ENCODE peak calls at places on chromosomes 1 and 21, in five cellular contexts. R, M, K, L and V are unnamed samples.

GRCh38 chr1:218809625-218810024 is 364.1 kb upstream of the LYPLAL1 start:
- DNase-seq in R (no peak), M (no peak), K (no peak), L (no peak), V (no peak)

GRCh38 chr21:45765375-45765774 is 121.8 kb downstream of the PCBP3 start:
- DNase-seq in R (no peak), M (no peak), K (no peak), L (no peak), V (no peak)

GRCh38 chr1:232613752-232614381 is 16.1 kb downstream of the SIPA1L2 start:
- DNase-seq in R (no peak), M (no peak), K (no peak), L (no peak), V (no peak)

GRCh38 chr1:221993444-221993948 is 251.6 kb upstream of the DUSP10 start:
- DNase-seq in R (no peak), M (peak), K (no peak), L (no peak), V (peak)

GRCh38 chr1:38867208-38867607 is 5.9 kb downstream of the MYCBP start:
- DNase-seq in R (no peak), M (no peak), K (no peak), L (no peak), V (no peak)

GRCh38 chr1:161676958-161677689 is 14.2 kb downstream of the FCGR2B start:
- DNase-seq in R (no peak), M (no peak), K (no peak), L (no peak), V (peak)

GRCh38 chr1:166874464-166874863 is 1.6 kb downstream of the TADA1 start:
- DNase-seq in R (no peak), M (no peak), K (no peak), L (no peak), V (peak)

GRCh38 chr1:223535261-223535778 is 130.2 kb downstream of the CAPN8 start:
- DNase-seq in R (no peak), M (no peak), K (no peak), L (no peak), V (no peak)

GRCh38 chr1:58815069-58815679 is 31.3 kb upstream of the JUN start:
- DNase-seq in R (peak), M (peak), K (peak), L (no peak), V (peak)

GRCh38 chr1:76140227-76140626 is 65.7 kb downstream of the ST6GALNAC3 start:
- DNase-seq in R (no peak), M (no peak), K (no peak), L (no peak), V (peak)

GRCh38 chr1:22325531-22326371 is 125.9 kb upstream of the ZBTB40 start:
- DNase-seq in R (no peak), M (no peak), K (no peak), L (no peak), V (no peak)

GRCh38 chr21:24895885-24896734 is 711.2 kb downstream of the MRPL39 start:
- DNase-seq in R (no peak), M (peak), K (peak), L (no peak), V (peak)

GRCh38 chr1:229108598-229109201 is 162.2 kb upstream of the RAB4A start:
- DNase-seq in R (no peak), M (no peak), K (no peak), L (no peak), V (no peak)

GRCh38 chr1:108561731-108562326 is 1.9 kb downstream of the EEIG2 start:
- DNase-seq in R (no peak), M (peak), K (peak), L (peak), V (peak)

GRCh38 chr1:157170677-157171515 is 32.7 kb upstream of the ETV3 start:
- DNase-seq in R (no peak), M (peak), K (no peak), L (peak), V (peak)

GRCh38 chr1:159817276-159818041 is 9.2 kb upstream of the SLAMF8 start:
- DNase-seq in R (no peak), M (no peak), K (peak), L (no peak), V (no peak)

GRCh38 chr1:207050428-207050767 is 610 bp downstream of the YOD1 start:
- DNase-seq in R (no peak), M (no peak), K (no peak), L (no peak), V (no peak)

GRCh38 chr1:197001828-197002227 is 24.5 kb downstream of the CFHR5 start:
- DNase-seq in R (no peak), M (no peak), K (no peak), L (no peak), V (no peak)

GRCh38 chr1:85224734-85225623 is 24.2 kb upstream of the SYDE2 start:
- DNase-seq in R (peak), M (no peak), K (no peak), L (no peak), V (peak)

GRCh38 chr21:44892536-44893277 is 19.2 kb upstream of the PTTG1IP start:
- DNase-seq in R (no peak), M (peak), K (peak), L (peak), V (peak)

GRCh38 chr1:201640624-201641023 is 101.7 kb downstream of the NAV1 start:
- DNase-seq in R (peak), M (no peak), K (no peak), L (no peak), V (no peak)

GRCh38 chr1:203486618-203487370 is 7.2 kb upstream of the OPTC start:
- DNase-seq in R (no peak), M (no peak), K (no peak), L (no peak), V (no peak)

GRCh38 chr1:32242341-32242851 is 4.6 kb upstream of the FAM167B start:
- DNase-seq in R (no peak), M (no peak), K (no peak), L (no peak), V (no peak)

GRCh38 chr1:39295901-39296300 is 91.4 kb downstream of the MACF1 start:
- DNase-seq in R (no peak), M (no peak), K (no peak), L (no peak), V (no peak)

GRCh38 chr21:25506887-25507286 is 100.4 kb downstream of the MRPL39 start:
- DNase-seq in R (no peak), M (no peak), K (no peak), L (no peak), V (no peak)

GRCh38 chr1:11335417-11336070 is 62.5 kb downstream of the UBIAD1 start:
- DNase-seq in R (no peak), M (no peak), K (no peak), L (peak), V (no peak)

GRCh38 chr21:34996304-34997081 is 52.6 kb downstream of the RUNX1 start:
- DNase-seq in R (peak), M (no peak), K (peak), L (no peak), V (no peak)

GRCh38 chr1:177770096-177770495 is 199.8 kb downstream of the SEC16B start:
- DNase-seq in R (no peak), M (no peak), K (no peak), L (no peak), V (no peak)

GRCh38 chr1:220927442-220927841 is 48.2 kb downstream of the HLX start:
- DNase-seq in R (no peak), M (no peak), K (no peak), L (no peak), V (peak)

GRCh38 chr1:100430368-100430767 is 78.1 kb downstream of the CDC14A start:
- DNase-seq in R (no peak), M (no peak), K (no peak), L (no peak), V (no peak)

GRCh38 chr1:114008352-114009041 is 29.2 kb downstream of the OLFML3 start:
- DNase-seq in R (no peak), M (no peak), K (no peak), L (no peak), V (no peak)

GRCh38 chr1:30032302-30032701 is 691.1 kb downstream of the MATN1 start:
- DNase-seq in R (no peak), M (no peak), K (no peak), L (no peak), V (no peak)

GRCh38 chr1:21225065-21225464 is 48.4 kb upstream of the EIF4G3 start:
- DNase-seq in R (no peak), M (no peak), K (no peak), L (no peak), V (no peak)

GRCh38 chr1:181587870-181588438 is 104.6 kb downstream of the CACNA1E start:
- DNase-seq in R (no peak), M (no peak), K (no peak), L (no peak), V (no peak)

GRCh38 chr1:76659171-76659940 is 207.9 kb upstream of the ST6GALNAC5 start:
- DNase-seq in R (no peak), M (no peak), K (no peak), L (no peak), V (no peak)